ENCODE peak calls at places on chromosome 4, in four cellular contexts. M is SK-N-SH, V is H1, D is K562. R is an unnamed sample.

GRCh38 chr4:176927664-176928063 is 134.9 kb upstream of the VEGFC start:
- DNase-seq in D (no peak), V (no peak), M (no peak), R (no peak)

GRCh38 chr4:104465201-104465600 is 29.5 kb downstream of the CXXC4 start:
- DNase-seq in V (no peak), M (no peak), D (no peak), R (no peak)

GRCh38 chr4:6011686-6012085 is 6.5 kb downstream of the C4orf50 start:
- DNase-seq in M (peak; percentile 73), D (no peak), V (no peak), R (no peak)

GRCh38 chr4:81651500-81651899 is 179.8 kb upstream of the RASGEF1B start:
- DNase-seq in D (no peak), M (no peak), V (no peak), R (no peak)

GRCh38 chr4:145716200-145716599 is 36.3 kb downstream of the C4orf51 start:
- DNase-seq in V (no peak), M (no peak), D (no peak), R (no peak)

GRCh38 chr4:184937745-184938144 is 80.5 kb upstream of the HELT start:
- DNase-seq in M (peak; percentile 85), D (no peak), V (no peak), R (peak; percentile 35)

GRCh38 chr4:160969914-160970313 is 1193.9 kb downstream of the FSTL5 start:
- DNase-seq in V (no peak), D (no peak), M (no peak), R (no peak)

GRCh38 chr4:94665500-94666398 is 92.0 kb upstream of the BMPR1B start:
- DNase-seq in V (no peak), M (no peak), D (no peak), R (no peak)

GRCh38 chr4:126354784-126355183 is 1040.0 kb downstream of the FAT4 start:
- DNase-seq in D (no peak), V (no peak), M (no peak), R (no peak)

GRCh38 chr4:29336851-29337250 is 1383.3 kb upstream of the PCDH7 start:
- DNase-seq in V (no peak), M (no peak), D (no peak), R (no peak)

GRCh38 chr4:1449475-1449832 is 43.2 kb upstream of the NKX1-1 start:
- DNase-seq in D (no peak), M (no peak), V (no peak), R (peak; percentile 11)

GRCh38 chr4:69025191-69025998 is 70.9 kb upstream of the UGT2B7 start:
- DNase-seq in V (peak; percentile 29), D (peak; percentile 5), M (no peak), R (peak; percentile 47)

GRCh38 chr4:182478475-182478874 is 235.3 kb downstream of the TENM3 start:
- DNase-seq in D (peak; percentile 22), M (peak; percentile 51), V (no peak), R (no peak)

GRCh38 chr4:86013623-86014022 is 346.2 kb downstream of the MAPK10 start:
- DNase-seq in M (no peak), D (no peak), V (no peak), R (no peak)

GRCh38 chr4:10173754-10174749 is 57.5 kb upstream of the WDR1 start:
- DNase-seq in V (no peak), D (no peak), M (no peak), R (no peak)

GRCh38 chr4:184262901-184263300 is 45.2 kb upstream of the ENPP6 start:
- DNase-seq in M (no peak), V (no peak), D (no peak), R (no peak)

GRCh38 chr4:168636040-168636439 is 139.2 kb downstream of the PALLD start:
- DNase-seq in V (no peak), D (no peak), M (no peak), R (no peak)

GRCh38 chr4:168633474-168633873 is 136.6 kb downstream of the PALLD start:
- DNase-seq in D (no peak), M (no peak), V (no peak), R (no peak)

GRCh38 chr4:168637872-168638756 is 141.3 kb downstream of the PALLD start:
- DNase-seq in V (no peak), D (no peak), M (no peak), R (no peak)

GRCh38 chr4:168634276-168634802 is 137.5 kb downstream of the PALLD start:
- DNase-seq in M (no peak), V (no peak), D (no peak), R (no peak)

GRCh38 chr4:168636506-168637176 is 139.8 kb downstream of the PALLD start:
- DNase-seq in D (no peak), V (no peak), M (no peak), R (no peak)
- TF ChIP-seq TEAD4 in D (no peak), V (no peak), M (peak; percentile 53), R (no peak)

GRCh38 chr4:53098681-53099121 is 236.6 kb downstream of the RASL11B start:
- DNase-seq in V (no peak), M (no peak), D (no peak), R (no peak)
- TF ChIP-seq TEAD4 in V (no peak), M (no peak), D (no peak), R (no peak)

DNA sequence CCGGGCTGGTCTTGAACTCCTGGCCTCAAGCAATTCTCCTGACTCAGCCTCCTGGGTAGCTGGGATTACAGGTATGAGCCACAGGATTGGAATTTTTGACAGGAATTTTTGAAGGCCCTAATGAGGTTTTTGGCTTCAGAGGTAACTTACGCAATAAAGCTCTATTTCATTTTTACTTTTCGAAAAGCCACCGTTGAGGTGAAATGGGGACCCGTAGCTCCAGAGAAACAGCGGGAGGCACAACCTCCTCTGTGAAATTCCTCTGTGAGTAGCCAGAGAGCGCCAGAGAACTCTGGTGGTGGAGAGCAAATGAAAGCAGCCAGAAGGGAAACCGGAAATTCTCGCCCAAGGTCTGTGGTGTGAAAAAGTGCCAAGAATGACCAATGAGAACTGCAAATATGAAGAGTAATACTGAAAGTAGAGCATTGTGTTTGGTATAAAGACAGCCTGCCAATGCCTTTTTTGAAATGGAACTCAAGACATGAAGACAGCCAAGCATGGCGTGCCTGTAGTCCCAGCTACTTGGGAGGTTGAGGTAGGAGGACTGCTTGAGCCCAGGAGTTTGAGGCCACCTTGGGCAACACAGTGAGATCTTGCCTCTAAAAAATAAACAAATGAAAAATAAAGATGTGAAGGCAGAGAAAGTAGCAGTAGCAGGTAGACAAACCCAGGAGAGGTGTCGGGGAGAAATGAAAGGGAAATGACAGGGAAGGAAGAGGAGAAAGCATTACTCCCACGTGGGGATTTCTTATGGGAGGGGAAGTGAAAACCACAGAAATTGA is 33.0 kb upstream of the TMEM131L start:
- DNase-seq in M (no peak), V (peak; percentile 19), D (peak; percentile 85), R (peak; percentile 58)
- TF ChIP-seq TEAD4 in M (no peak), V (peak; percentile 48), D (no peak), R (no peak)

GRCh38 chr4:173450281-173450680 is 51.4 kb upstream of the SCRG1 start:
- DNase-seq in D (no peak), V (no peak), M (no peak), R (no peak)

GRCh38 chr4:173448557-173448918 is 49.6 kb upstream of the SCRG1 start:
- DNase-seq in V (no peak), M (no peak), D (no peak), R (no peak)

GRCh38 chr4:173446416-173446815 is 47.5 kb upstream of the SCRG1 start:
- DNase-seq in D (no peak), V (no peak), M (no peak), R (no peak)

GRCh38 chr4:173448919-173449641 is 50.2 kb upstream of the SCRG1 start:
- DNase-seq in M (peak; percentile 36), D (peak; percentile 16), V (no peak), R (no peak)

DNA sequence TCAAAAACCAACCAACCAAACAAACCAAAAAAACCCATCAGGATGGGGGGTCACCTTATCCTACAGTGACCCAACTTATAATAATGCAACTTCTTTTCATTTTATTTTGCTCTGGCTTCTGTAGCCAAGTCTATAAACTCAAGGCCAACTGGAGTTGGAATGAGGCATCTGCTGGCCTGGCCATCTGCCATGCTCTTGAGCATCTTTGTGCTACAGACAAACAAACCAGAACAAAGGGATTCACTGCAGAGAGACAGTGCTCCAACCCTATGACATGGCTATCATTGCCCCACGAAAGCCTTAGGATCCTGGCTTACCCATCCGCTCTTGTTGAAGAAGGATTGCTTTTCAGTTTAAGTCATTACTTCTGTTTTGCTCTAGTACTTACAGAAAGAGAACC is 49.2 kb upstream of the SCRG1 start:
- DNase-seq in D (no peak), V (no peak), M (peak; percentile 47), R (no peak)
- TF ChIP-seq TEAD4 in D (no peak), V (no peak), M (peak; percentile 24), R (no peak)

R was measured in WTC11.